ENCODE peak calls at places on chromosomes 4 and X, in four cellular contexts. One of them, this sample, is unnamed.

GRCh38 chr4:47631161-47631560 is 146.1 kb downstream of the ATP10D start:
- DNase-seq in M059J: no peak
- DNase-seq in glomerular endothelial cell: no peak
- DNase-seq in anterior cingulate cortex: no peak
- DNase-seq in this sample: no peak

GRCh38 chr4:139458999-139459398 is 5.1 kb downstream of the RAB33B start:
- DNase-seq in M059J: peak
- DNase-seq in glomerular endothelial cell: no peak
- DNase-seq in anterior cingulate cortex: no peak
- DNase-seq in this sample: no peak

GRCh38 chrX:22686138-22686541 is 313.6 kb upstream of the DDX53 start:
- DNase-seq in M059J: peak
- DNase-seq in glomerular endothelial cell: peak
- DNase-seq in anterior cingulate cortex: no peak
- DNase-seq in this sample: no peak

GRCh38 chr4:35539404-35540055 is 704.8 kb downstream of the ARAP2 start:
- DNase-seq in M059J: no peak
- DNase-seq in glomerular endothelial cell: no peak
- DNase-seq in anterior cingulate cortex: no peak
- DNase-seq in this sample: no peak

GRCh38 chrX:50903387-50904027 is 7.0 kb upstream of the BMP15 start:
- DNase-seq in M059J: peak
- DNase-seq in glomerular endothelial cell: peak
- DNase-seq in anterior cingulate cortex: no peak
- DNase-seq in this sample: no peak

GRCh38 chr4:157128395-157128794 is 52.4 kb downstream of the GLRB start:
- DNase-seq in M059J: peak
- DNase-seq in glomerular endothelial cell: no peak
- DNase-seq in anterior cingulate cortex: no peak
- DNase-seq in this sample: no peak

GRCh38 chrX:39470588-39471155 is 627.1 kb downstream of the BCOR start:
- DNase-seq in M059J: peak
- DNase-seq in glomerular endothelial cell: no peak
- DNase-seq in anterior cingulate cortex: no peak
- DNase-seq in this sample: no peak

GRCh38 chrX:32116047-32116446 is 1044.2 kb upstream of the FTHL17 start:
- DNase-seq in M059J: no peak
- DNase-seq in glomerular endothelial cell: no peak
- DNase-seq in anterior cingulate cortex: no peak
- DNase-seq in this sample: no peak

GRCh38 chr4:7007944-7008343 is 35.2 kb upstream of the TADA2B start:
- DNase-seq in M059J: no peak
- DNase-seq in glomerular endothelial cell: no peak
- DNase-seq in anterior cingulate cortex: no peak
- DNase-seq in this sample: no peak

GRCh38 chr4:180909279-180909678 is 1333.9 kb upstream of the TENM3 start:
- DNase-seq in M059J: peak
- DNase-seq in glomerular endothelial cell: no peak
- DNase-seq in anterior cingulate cortex: no peak
- DNase-seq in this sample: no peak

GRCh38 chrX:127708155-127708554 is 344.0 kb downstream of the ACTRT1 start:
- DNase-seq in M059J: no peak
- DNase-seq in glomerular endothelial cell: no peak
- DNase-seq in anterior cingulate cortex: no peak
- DNase-seq in this sample: no peak

GRCh38 chrX:56728321-56728720 is 722 bp upstream of the NBDY start:
- DNase-seq in M059J: peak
- DNase-seq in glomerular endothelial cell: no peak
- DNase-seq in anterior cingulate cortex: no peak
- DNase-seq in this sample: no peak

GRCh38 chr4:7842384-7843279 is 97.0 kb downstream of the AFAP1 start:
- DNase-seq in M059J: peak
- DNase-seq in glomerular endothelial cell: peak
- DNase-seq in anterior cingulate cortex: no peak
- DNase-seq in this sample: no peak

GRCh38 chr4:144831971-144832370 is 186.0 kb downstream of the HHIP start:
- DNase-seq in M059J: no peak
- DNase-seq in glomerular endothelial cell: peak
- DNase-seq in anterior cingulate cortex: no peak
- DNase-seq in this sample: no peak

GRCh38 chr4:105544517-105544916 is 7.9 kb upstream of the ARHGEF38 start:
- DNase-seq in M059J: no peak
- DNase-seq in glomerular endothelial cell: no peak
- DNase-seq in anterior cingulate cortex: no peak
- DNase-seq in this sample: no peak

GRCh38 chr4:94507708-94508107 is 56.0 kb downstream of the PDLIM5 start:
- DNase-seq in M059J: peak
- DNase-seq in glomerular endothelial cell: no peak
- DNase-seq in anterior cingulate cortex: no peak
- DNase-seq in this sample: no peak

GRCh38 chr4:25727711-25728493 is 72.3 kb downstream of the SLC34A2 start:
- DNase-seq in M059J: no peak
- DNase-seq in glomerular endothelial cell: no peak
- DNase-seq in anterior cingulate cortex: no peak
- DNase-seq in this sample: no peak

GRCh38 chr4:13528823-13529129 is 15.5 kb downstream of the NKX3-2 start:
- DNase-seq in M059J: no peak
- DNase-seq in glomerular endothelial cell: no peak
- DNase-seq in anterior cingulate cortex: no peak
- DNase-seq in this sample: no peak

GRCh38 chrX:134423606-134424005 is 36.4 kb upstream of the HPRT1 start:
- DNase-seq in M059J: peak
- DNase-seq in glomerular endothelial cell: no peak
- DNase-seq in anterior cingulate cortex: no peak
- DNase-seq in this sample: no peak

GRCh38 chrX:86141786-86142185 is 6.5 kb upstream of the DACH2 start:
- DNase-seq in M059J: no peak
- DNase-seq in glomerular endothelial cell: no peak
- DNase-seq in anterior cingulate cortex: no peak
- DNase-seq in this sample: no peak

GRCh38 chr4:74161676-74162450 is 3.9 kb downstream of the MTHFD2L start:
- DNase-seq in M059J: no peak
- DNase-seq in glomerular endothelial cell: no peak
- DNase-seq in anterior cingulate cortex: no peak
- DNase-seq in this sample: no peak

GRCh38 chrX:47723689-47724088 is 64.7 kb upstream of the UXT start:
- DNase-seq in M059J: no peak
- DNase-seq in glomerular endothelial cell: no peak
- DNase-seq in anterior cingulate cortex: no peak
- DNase-seq in this sample: no peak

GRCh38 chr4:113435893-113436292 is 325.6 kb downstream of the CAMK2D start:
- DNase-seq in M059J: peak
- DNase-seq in glomerular endothelial cell: peak
- DNase-seq in anterior cingulate cortex: no peak
- DNase-seq in this sample: peak

GRCh38 chr4:146545102-146545501 is 23.4 kb upstream of the SLC10A7 start:
- DNase-seq in M059J: peak
- DNase-seq in glomerular endothelial cell: no peak
- DNase-seq in anterior cingulate cortex: no peak
- DNase-seq in this sample: no peak

GRCh38 chr4:16268290-16268689 is 42.0 kb upstream of the TAPT1 start:
- DNase-seq in M059J: no peak
- DNase-seq in glomerular endothelial cell: no peak
- DNase-seq in anterior cingulate cortex: no peak
- DNase-seq in this sample: no peak

GRCh38 chr4:8457646-8458045 is 17.1 kb downstream of the TRMT44 start:
- DNase-seq in M059J: no peak
- DNase-seq in glomerular endothelial cell: no peak
- DNase-seq in anterior cingulate cortex: no peak
- DNase-seq in this sample: no peak

GRCh38 chr4:57037982-57038604 is 59.4 kb downstream of the POLR2B start:
- DNase-seq in M059J: peak
- DNase-seq in glomerular endothelial cell: no peak
- DNase-seq in anterior cingulate cortex: peak
- DNase-seq in this sample: peak

GRCh38 chrX:72430405-72430968 is 124.8 kb upstream of the CITED1 start:
- DNase-seq in M059J: peak
- DNase-seq in glomerular endothelial cell: no peak
- DNase-seq in anterior cingulate cortex: no peak
- DNase-seq in this sample: no peak

GRCh38 chr4:135552131-135552530 is 1350.5 kb upstream of the PABPC4L start:
- DNase-seq in M059J: no peak
- DNase-seq in glomerular endothelial cell: no peak
- DNase-seq in anterior cingulate cortex: no peak
- DNase-seq in this sample: no peak

GRCh38 chr4:71009796-71010588 is 16.5 kb downstream of the DCK start:
- DNase-seq in M059J: peak
- DNase-seq in glomerular endothelial cell: no peak
- DNase-seq in anterior cingulate cortex: no peak
- DNase-seq in this sample: no peak

GRCh38 chrX:152819732-152820131 is 10.8 kb downstream of the CETN2 start:
- DNase-seq in M059J: peak
- DNase-seq in glomerular endothelial cell: no peak
- DNase-seq in anterior cingulate cortex: no peak
- DNase-seq in this sample: no peak

GRCh38 chrX:34778961-34779360 is 121.9 kb upstream of the TMEM47 start:
- DNase-seq in M059J: peak
- DNase-seq in glomerular endothelial cell: no peak
- DNase-seq in anterior cingulate cortex: no peak
- DNase-seq in this sample: no peak

GRCh38 chr4:114386637-114387233 is 211.9 kb upstream of the UGT8 start:
- DNase-seq in M059J: peak
- DNase-seq in glomerular endothelial cell: peak
- DNase-seq in anterior cingulate cortex: no peak
- DNase-seq in this sample: no peak

GRCh38 chr4:74311696-74312313 is 3.5 kb downstream of the EPGN start:
- DNase-seq in M059J: peak
- DNase-seq in glomerular endothelial cell: peak
- DNase-seq in anterior cingulate cortex: no peak
- DNase-seq in this sample: no peak

GRCh38 chr4:956531-957230 is 16.7 kb downstream of the DGKQ start:
- DNase-seq in M059J: no peak
- DNase-seq in glomerular endothelial cell: no peak
- DNase-seq in anterior cingulate cortex: no peak
- DNase-seq in this sample: no peak